ENCODE peak calls at places on chromosomes 2 and 18, in six cellular contexts. One of them, this sample, is unnamed.

GRCh38 chr2:127400897-127401756 is 13.4 kb upstream of the MAP3K2 start:
- DNase-seq in omental fat pad: no peak
- DNase-seq in T-helper 1 cell: no peak
- DNase-seq in heart right ventricle: no peak
- DNase-seq in memory B cell: no peak
- DNase-seq in substantia nigra: no peak
- DNase-seq in this sample: peak; percentile 91

GRCh38 chr2:20595439-20596192 is 55.3 kb downstream of the HS1BP3 start:
- DNase-seq in memory B cell: peak; percentile 15
- DNase-seq in T-helper 1 cell: no peak
- DNase-seq in substantia nigra: no peak
- DNase-seq in heart right ventricle: no peak
- DNase-seq in omental fat pad: no peak
- DNase-seq in this sample: no peak

GRCh38 chr18:42414756-42415454 is 459.9 kb downstream of the PIK3C3 start:
- DNase-seq in T-helper 1 cell: no peak
- DNase-seq in memory B cell: no peak
- DNase-seq in substantia nigra: no peak
- DNase-seq in heart right ventricle: no peak
- DNase-seq in omental fat pad: no peak
- DNase-seq in this sample: peak; percentile 2

GRCh38 chr2:10281891-10282290 is 20.8 kb upstream of the HPCAL1 start:
- DNase-seq in memory B cell: no peak
- DNase-seq in substantia nigra: no peak
- DNase-seq in T-helper 1 cell: no peak
- DNase-seq in omental fat pad: no peak
- DNase-seq in heart right ventricle: no peak
- DNase-seq in this sample: no peak

GRCh38 chr2:156021326-156022040 is 311.0 kb downstream of the NR4A2 start:
- DNase-seq in omental fat pad: no peak
- DNase-seq in substantia nigra: no peak
- DNase-seq in T-helper 1 cell: no peak
- DNase-seq in memory B cell: no peak
- DNase-seq in heart right ventricle: no peak
- DNase-seq in this sample: peak; percentile 36

GRCh38 chr2:40208478-40208877 is 243.4 kb downstream of the SLC8A1 start:
- DNase-seq in memory B cell: no peak
- DNase-seq in T-helper 1 cell: no peak
- DNase-seq in substantia nigra: no peak
- DNase-seq in heart right ventricle: no peak
- DNase-seq in omental fat pad: no peak
- DNase-seq in this sample: no peak

GRCh38 chr2:230181245-230181644 is 38.5 kb downstream of the SP110 start:
- DNase-seq in omental fat pad: no peak
- DNase-seq in substantia nigra: no peak
- DNase-seq in heart right ventricle: no peak
- DNase-seq in memory B cell: no peak
- DNase-seq in T-helper 1 cell: no peak
- DNase-seq in this sample: no peak

GRCh38 chr2:8540552-8541055 is 141.3 kb upstream of the ID2 start:
- DNase-seq in omental fat pad: no peak
- DNase-seq in T-helper 1 cell: no peak
- DNase-seq in memory B cell: no peak
- DNase-seq in heart right ventricle: no peak
- DNase-seq in substantia nigra: no peak
- DNase-seq in this sample: no peak

GRCh38 chr18:63346471-63347183 is 20.4 kb downstream of the KDSR start:
- DNase-seq in substantia nigra: no peak
- DNase-seq in omental fat pad: no peak
- DNase-seq in memory B cell: no peak
- DNase-seq in heart right ventricle: no peak
- DNase-seq in T-helper 1 cell: no peak
- DNase-seq in this sample: peak; percentile 38

GRCh38 chr2:60294901-60295590 is 258.4 kb downstream of the BCL11A start:
- DNase-seq in heart right ventricle: no peak
- DNase-seq in T-helper 1 cell: no peak
- DNase-seq in omental fat pad: no peak
- DNase-seq in memory B cell: no peak
- DNase-seq in substantia nigra: peak; percentile 32
- DNase-seq in this sample: no peak

GRCh38 chr2:212595036-212595654 is 56.5 kb upstream of the ERBB4 start:
- DNase-seq in heart right ventricle: no peak
- DNase-seq in T-helper 1 cell: no peak
- DNase-seq in omental fat pad: no peak
- DNase-seq in substantia nigra: no peak
- DNase-seq in memory B cell: no peak
- DNase-seq in this sample: peak; percentile 33

GRCh38 chr18:23703057-23703986 is 14.1 kb downstream of the LAMA3 start:
- DNase-seq in heart right ventricle: peak; percentile 29
- DNase-seq in substantia nigra: no peak
- DNase-seq in omental fat pad: no peak
- DNase-seq in memory B cell: no peak
- DNase-seq in T-helper 1 cell: no peak
- DNase-seq in this sample: peak; percentile 42

GRCh38 chr2:30421551-30422436 is 25.3 kb upstream of the LCLAT1 start:
- DNase-seq in omental fat pad: no peak
- DNase-seq in heart right ventricle: no peak
- DNase-seq in T-helper 1 cell: no peak
- DNase-seq in substantia nigra: no peak
- DNase-seq in memory B cell: no peak
- DNase-seq in this sample: no peak

GRCh38 chr18:55403555-55403954 is 184.4 kb downstream of the TCF4 start:
- DNase-seq in substantia nigra: no peak
- DNase-seq in omental fat pad: no peak
- DNase-seq in T-helper 1 cell: no peak
- DNase-seq in heart right ventricle: no peak
- DNase-seq in memory B cell: no peak
- DNase-seq in this sample: no peak

GRCh38 chr2:120522151-120522751 is 176.3 kb downstream of the INHBB start:
- DNase-seq in heart right ventricle: no peak
- DNase-seq in substantia nigra: no peak
- DNase-seq in omental fat pad: no peak
- DNase-seq in memory B cell: no peak
- DNase-seq in T-helper 1 cell: no peak
- DNase-seq in this sample: no peak

GRCh38 chr2:96520697-96521096 is 15.5 kb upstream of the NEURL3 start:
- DNase-seq in heart right ventricle: no peak
- DNase-seq in omental fat pad: no peak
- DNase-seq in T-helper 1 cell: no peak
- DNase-seq in memory B cell: no peak
- DNase-seq in substantia nigra: no peak
- DNase-seq in this sample: no peak

GRCh38 chr2:26001743-26002341 is 19.5 kb upstream of the KIF3C start:
- DNase-seq in substantia nigra: peak; percentile 83
- DNase-seq in omental fat pad: no peak
- DNase-seq in memory B cell: no peak
- DNase-seq in heart right ventricle: peak; percentile 69
- DNase-seq in T-helper 1 cell: no peak
- DNase-seq in this sample: no peak

GRCh38 chr2:159298967-159299366 is 12.5 kb upstream of the WDSUB1 start:
- DNase-seq in T-helper 1 cell: no peak
- DNase-seq in heart right ventricle: no peak
- DNase-seq in substantia nigra: no peak
- DNase-seq in memory B cell: no peak
- DNase-seq in omental fat pad: no peak
- DNase-seq in this sample: no peak

GRCh38 chr2:106157416-106157815 is 36.7 kb downstream of the UXS1 start:
- DNase-seq in substantia nigra: no peak
- DNase-seq in heart right ventricle: no peak
- DNase-seq in omental fat pad: no peak
- DNase-seq in T-helper 1 cell: no peak
- DNase-seq in memory B cell: no peak
- DNase-seq in this sample: no peak

GRCh38 chr2:241399941-241400922 is 44.1 kb downstream of the FARP2 start:
- DNase-seq in T-helper 1 cell: no peak
- DNase-seq in omental fat pad: no peak
- DNase-seq in heart right ventricle: no peak
- DNase-seq in memory B cell: no peak
- DNase-seq in substantia nigra: no peak
- DNase-seq in this sample: no peak

GRCh38 chr2:28543316-28544068 is 47.6 kb downstream of the PLB1 start:
- DNase-seq in omental fat pad: no peak
- DNase-seq in heart right ventricle: no peak
- DNase-seq in substantia nigra: no peak
- DNase-seq in memory B cell: no peak
- DNase-seq in T-helper 1 cell: no peak
- DNase-seq in this sample: no peak

GRCh38 chr2:155099784-155100183 is 401.3 kb downstream of the KCNJ3 start:
- DNase-seq in memory B cell: no peak
- DNase-seq in substantia nigra: no peak
- DNase-seq in heart right ventricle: no peak
- DNase-seq in T-helper 1 cell: no peak
- DNase-seq in omental fat pad: no peak
- DNase-seq in this sample: no peak

GRCh38 chr2:144480257-144480656 is 39.7 kb downstream of the ZEB2 start:
- DNase-seq in substantia nigra: no peak
- DNase-seq in T-helper 1 cell: no peak
- DNase-seq in omental fat pad: no peak
- DNase-seq in heart right ventricle: no peak
- DNase-seq in memory B cell: no peak
- DNase-seq in this sample: no peak

GRCh38 chr2:14587119-14587518 is 45.4 kb upstream of the LRATD1 start:
- DNase-seq in T-helper 1 cell: no peak
- DNase-seq in memory B cell: no peak
- DNase-seq in heart right ventricle: no peak
- DNase-seq in omental fat pad: no peak
- DNase-seq in substantia nigra: no peak
- DNase-seq in this sample: peak; percentile 66

GRCh38 chr2:96530144-96530430 is 6.5 kb upstream of the ARID5A start:
- DNase-seq in substantia nigra: no peak
- DNase-seq in heart right ventricle: no peak
- DNase-seq in memory B cell: no peak
- DNase-seq in omental fat pad: no peak
- DNase-seq in T-helper 1 cell: no peak
- DNase-seq in this sample: no peak

GRCh38 chr18:7535436-7536190 is 31.5 kb upstream of the PTPRM start:
- DNase-seq in T-helper 1 cell: no peak
- DNase-seq in memory B cell: no peak
- DNase-seq in substantia nigra: no peak
- DNase-seq in omental fat pad: no peak
- DNase-seq in heart right ventricle: no peak
- DNase-seq in this sample: peak; percentile 52

GRCh38 chr18:80103231-80103630 is 5.8 kb upstream of the ADNP2 start:
- DNase-seq in substantia nigra: no peak
- DNase-seq in memory B cell: no peak
- DNase-seq in omental fat pad: no peak
- DNase-seq in T-helper 1 cell: no peak
- DNase-seq in heart right ventricle: no peak
- DNase-seq in this sample: no peak

GRCh38 chr18:57080479-57080878 is 66.4 kb upstream of the BOD1L2 start:
- DNase-seq in memory B cell: no peak
- DNase-seq in substantia nigra: no peak
- DNase-seq in omental fat pad: no peak
- DNase-seq in heart right ventricle: no peak
- DNase-seq in T-helper 1 cell: no peak
- DNase-seq in this sample: no peak

GRCh38 chr2:108935231-108935863 is 53.7 kb downstream of the EDAR start:
- DNase-seq in heart right ventricle: no peak
- DNase-seq in substantia nigra: no peak
- DNase-seq in memory B cell: no peak
- DNase-seq in omental fat pad: no peak
- DNase-seq in T-helper 1 cell: no peak
- DNase-seq in this sample: no peak

GRCh38 chr2:2422621-2423020 is 91.5 kb upstream of the MYT1L start:
- DNase-seq in T-helper 1 cell: no peak
- DNase-seq in memory B cell: no peak
- DNase-seq in substantia nigra: no peak
- DNase-seq in heart right ventricle: no peak
- DNase-seq in omental fat pad: no peak
- DNase-seq in this sample: no peak

GRCh38 chr2:204074434-204074833 is 137.9 kb downstream of the ICOS start:
- DNase-seq in omental fat pad: no peak
- DNase-seq in substantia nigra: no peak
- DNase-seq in memory B cell: no peak
- DNase-seq in heart right ventricle: no peak
- DNase-seq in T-helper 1 cell: no peak
- DNase-seq in this sample: no peak

GRCh38 chr18:74768096-74768495 is 170.4 kb downstream of the ZNF407 start:
- DNase-seq in substantia nigra: no peak
- DNase-seq in T-helper 1 cell: no peak
- DNase-seq in omental fat pad: no peak
- DNase-seq in memory B cell: no peak
- DNase-seq in heart right ventricle: no peak
- DNase-seq in this sample: no peak